ENCODE peak calls at places on chromosomes 5 and 9, in four cellular contexts. P is HepG2, O is WTC11, U is GM12878. E is an unnamed sample.

GRCh38 chr5:170860818-170861217 is 1.0 kb upstream of the RANBP17 start:
- DNase-seq in O (no peak), U (no peak), P (no peak), E (no peak)

GRCh38 chr9:133861103-133861502 is 123.0 kb upstream of the SARDH start:
- DNase-seq in U (no peak), O (no peak), P (no peak), E (no peak)

GRCh38 chr5:179839328-179840256 is 18.9 kb downstream of the SQSTM1 start:
- DNase-seq in P (no peak), U (no peak), O (no peak), E (no peak)

GRCh38 chr9:12694013-12694412 is 828 bp downstream of the TYRP1 start:
- DNase-seq in O (no peak), U (no peak), P (no peak), E (no peak)

GRCh38 chr5:154198611-154199230 is 8.2 kb downstream of the GALNT10 start:
- DNase-seq in O (no peak), U (no peak), P (peak; percentile 70), E (no peak)

GRCh38 chr5:172623313-172623980 is 17.6 kb upstream of the NEURL1B start:
- DNase-seq in O (no peak), U (no peak), P (no peak), E (no peak)

GRCh38 chr9:5441043-5441442 is 3.3 kb upstream of the PLGRKT start:
- DNase-seq in U (no peak), P (no peak), O (no peak), E (no peak)

GRCh38 chr5:74052441-74052840 is 426.4 kb downstream of the ARHGEF28 start:
- DNase-seq in U (no peak), P (no peak), O (no peak), E (no peak)

GRCh38 chr9:127569819-127570401 is 42.2 kb upstream of the STXBP1 start:
- DNase-seq in U (no peak), P (no peak), O (no peak), E (no peak)

GRCh38 chr9:104808030-104808614 is 44.2 kb downstream of the NIPSNAP3B start:
- DNase-seq in P (no peak), U (no peak), O (peak; percentile 57), E (peak; percentile 21)

GRCh38 chr9:87711857-87712800 is 13.8 kb upstream of the CTSL start:
- DNase-seq in O (no peak), U (no peak), P (peak; percentile 27), E (no peak)

GRCh38 chr5:159403906-159404641 is 73.8 kb upstream of the IL12B start:
- DNase-seq in O (no peak), P (no peak), U (no peak), E (no peak)

GRCh38 chr5:138083702-138084101 is at the start of gene WNT8A:
- DNase-seq in P (no peak), O (peak; percentile 30), U (no peak), E (no peak)

GRCh38 chr9:131773911-131774379 is 34.1 kb upstream of the RAPGEF1 start:
- DNase-seq in O (peak; percentile 67), U (no peak), P (peak; percentile 41), E (peak; percentile 70)

GRCh38 chr5:111976705-111977104 is 219.7 kb upstream of the NREP start:
- DNase-seq in U (no peak), P (no peak), O (no peak), E (no peak)

GRCh38 chr5:171116711-171117110 is 192.3 kb upstream of the TLX3 start:
- DNase-seq in O (no peak), U (no peak), P (no peak), E (no peak)

GRCh38 chr5:117587111-117587510 is 1012.5 kb upstream of the SEMA6A start:
- DNase-seq in U (no peak), P (no peak), O (no peak), E (no peak)

GRCh38 chr5:117588611-117589010 is 1014.0 kb upstream of the SEMA6A start:
- DNase-seq in U (no peak), O (no peak), P (no peak), E (no peak)

GRCh38 chr5:117594165-117594564 is 1019.5 kb upstream of the SEMA6A start:
- DNase-seq in P (no peak), U (no peak), O (no peak), E (no peak)

DNA sequence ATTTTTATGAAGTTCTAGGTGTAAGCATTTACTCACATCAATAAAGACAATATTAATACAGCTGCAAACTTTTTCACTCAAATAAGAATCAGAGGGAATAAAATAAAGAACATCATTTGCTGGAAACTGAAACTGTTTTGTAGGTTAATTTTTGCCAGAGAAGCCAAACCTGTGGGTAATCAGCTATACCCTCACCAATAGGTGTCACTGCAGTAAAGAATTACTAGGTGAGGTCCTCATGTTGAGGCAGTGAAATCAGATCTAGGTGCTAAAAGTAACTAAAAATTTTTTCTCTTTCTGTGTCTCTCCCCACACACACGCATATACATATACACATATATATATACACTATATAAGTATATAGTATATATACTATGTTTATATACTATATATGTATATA is 1016.3 kb upstream of the SEMA6A start:
- DNase-seq in U (no peak), O (no peak), P (peak; percentile 25), E (no peak)
- TF ChIP-seq CTCF in U (peak; percentile 39), O (no peak), P (peak; percentile 40), E (no peak)

GRCh38 chr9:36163840-36164175 is 5.4 kb upstream of the CCIN start:
- DNase-seq in O (no peak), U (no peak), P (no peak), E (no peak)

GRCh38 chr9:36162211-36162610 is 7.0 kb upstream of the CCIN start:
- DNase-seq in O (no peak), P (no peak), U (no peak), E (no peak)

GRCh38 chr9:36163049-36163839 is 5.9 kb upstream of the CCIN start:
- DNase-seq in O (peak; percentile 87), P (peak; percentile 54), U (no peak), E (no peak)

GRCh38 chr9:36158917-36159316 is 10.3 kb upstream of the CCIN start:
- DNase-seq in U (no peak), P (no peak), O (no peak), E (no peak)

GRCh38 chr9:36161187-36161586 is 8.0 kb upstream of the CCIN start:
- DNase-seq in P (no peak), U (no peak), O (no peak), E (no peak)
- TF ChIP-seq ETV6 in P (no peak), U (no peak), O (no peak), E (no peak)

DNA sequence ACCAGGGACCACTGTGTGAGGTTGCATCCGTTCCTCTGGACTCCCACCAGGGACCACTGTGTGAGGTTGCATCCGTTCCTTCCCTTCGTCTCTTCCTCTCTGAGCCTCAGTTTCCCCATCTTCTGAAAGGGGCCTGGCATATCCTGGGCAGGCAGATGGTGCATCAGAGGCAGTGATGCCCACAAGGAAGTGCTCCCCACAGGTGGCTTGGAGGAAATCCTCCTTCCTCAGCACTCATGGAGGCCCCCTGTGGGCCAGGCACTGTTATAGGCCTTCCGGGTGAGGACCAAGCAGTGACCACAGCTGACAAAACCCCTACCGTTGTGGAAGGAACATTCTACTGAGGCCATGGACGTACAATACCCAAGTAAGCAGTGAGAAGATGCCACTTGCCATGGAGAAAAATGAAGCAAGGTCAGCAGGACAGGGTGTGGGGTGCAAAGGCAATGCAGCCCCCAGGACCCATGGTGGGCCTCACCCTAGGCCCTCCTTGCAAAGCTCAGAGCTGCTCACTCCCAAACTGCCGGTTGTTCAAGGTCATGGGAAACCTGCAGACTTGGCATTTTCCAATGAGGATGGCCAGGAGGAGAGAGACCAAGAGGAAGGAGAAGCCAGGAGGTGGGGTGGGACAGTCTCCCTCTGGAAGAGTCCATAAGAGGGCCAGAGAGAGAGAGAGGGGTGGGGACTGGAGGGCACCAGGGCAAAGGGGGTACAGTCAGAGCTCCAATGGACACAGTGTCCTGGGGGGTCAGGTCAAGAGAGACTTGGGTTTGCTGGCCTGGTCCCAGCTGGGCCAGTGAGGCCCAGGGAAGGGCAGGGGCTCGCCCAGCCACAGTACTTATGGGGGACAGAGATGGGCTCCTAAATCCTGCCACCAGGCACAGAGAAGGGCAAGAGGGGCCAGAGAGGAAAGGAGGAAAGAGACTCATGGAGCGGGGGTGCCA is 51.1 kb downstream of the C9orf50 start:
- DNase-seq in O (no peak), P (peak; percentile 56), U (no peak), E (peak; percentile 65)
- TF ChIP-seq CTCF in O (no peak), P (peak; percentile 75), U (peak; percentile 33), E (peak; percentile 60)

DNA sequence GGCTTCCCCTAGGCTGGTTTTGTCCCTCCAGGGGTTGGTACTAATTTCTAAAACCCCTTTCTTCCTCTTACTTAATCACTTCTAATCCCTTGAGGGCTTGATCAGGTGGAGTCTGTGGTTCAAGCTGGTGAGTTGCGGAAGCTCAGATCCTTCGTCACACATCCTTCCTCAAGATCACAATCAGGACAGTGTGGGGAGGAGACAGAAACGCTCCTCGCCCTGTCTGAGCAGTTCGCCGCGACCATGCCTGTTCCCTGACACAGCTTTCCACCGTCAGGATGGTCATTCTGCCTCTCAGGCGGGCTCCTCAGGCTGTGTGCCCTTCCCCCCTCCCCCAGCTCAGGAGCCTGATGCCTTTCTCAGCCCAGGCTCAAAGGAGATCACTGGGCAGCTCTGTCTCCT is 24.3 kb downstream of the CPLX2 start:
- DNase-seq in P (no peak), U (peak; percentile 53), O (no peak), E (no peak)
- TF ChIP-seq ETV6 in P (no peak), U (no peak), O (no peak), E (no peak)

E was measured in K562.